ENCODE peak calls at places on chromosome 15, in four cellular contexts. D is tibial artery, K is stomach, M is breast epithelium. Y is an unnamed sample. For H3K4me1, the result is how much of the 10 kb centered on the place peaks cover.

GRCh38 chr15:31598620-31599019 is 272.0 kb downstream of the KLF13 start:
- DNase-seq in M (no peak), D (no peak), K (no peak), Y (peak)

GRCh38 chr15:45377630-45378148 is 655 bp downstream of the GATM start:
- DNase-seq in D (peak), K (peak), M (peak), Y (peak)

GRCh38 chr15:83845230-83845629 is 191.3 kb downstream of the ADAMTSL3 start:
- DNase-seq in K (no peak), D (no peak), M (no peak), Y (no peak)

GRCh38 chr15:39458131-39458530 is 122.7 kb upstream of the THBS1 start:
- DNase-seq in M (no peak), K (no peak), D (no peak), Y (no peak)

GRCh38 chr15:56832125-56832524 is 86.3 kb upstream of the TCF12 start:
- DNase-seq in D (peak), K (peak), M (peak), Y (peak)

GRCh38 chr15:71278989-71279756 is 163.9 kb downstream of the THSD4 start:
- DNase-seq in K (peak), M (no peak), D (peak), Y (peak)

GRCh38 chr15:39125904-39126303 is 455.0 kb upstream of the THBS1 start:
- DNase-seq in D (no peak), K (no peak), M (no peak), Y (no peak)

GRCh38 chr15:75947117-75947516 is 43.4 kb downstream of the FBXO22 start:
- DNase-seq in D (no peak), M (no peak), K (no peak), Y (no peak)

GRCh38 chr15:67049351-67050044 is 15.9 kb upstream of the SMAD3 start:
- DNase-seq in K (no peak), D (no peak), M (no peak), Y (no peak)

GRCh38 chr15:53625260-53625659 is 134.2 kb downstream of the WDR72 start:
- DNase-seq in D (no peak), K (no peak), M (no peak), Y (no peak)
- H3K27ac ChIP-seq in D (no peak), K (no peak), M (no peak), Y (no peak)

GRCh38 chr15:87604857-87605446 is 651.6 kb downstream of the NTRK3 start:
- DNase-seq in D (no peak), M (no peak), K (no peak), Y (no peak)
- H3K4me1 ChIP-seq in D (under half), M (under half), K (under half), Y (under half)

GRCh38 chr15:64600794-64601193 is 140.4 kb downstream of the ZNF609 start:
- DNase-seq in M (no peak), K (no peak), D (no peak), Y (no peak)
- H3K27ac ChIP-seq in M (no peak), K (no peak), D (no peak), Y (no peak)

DNA sequence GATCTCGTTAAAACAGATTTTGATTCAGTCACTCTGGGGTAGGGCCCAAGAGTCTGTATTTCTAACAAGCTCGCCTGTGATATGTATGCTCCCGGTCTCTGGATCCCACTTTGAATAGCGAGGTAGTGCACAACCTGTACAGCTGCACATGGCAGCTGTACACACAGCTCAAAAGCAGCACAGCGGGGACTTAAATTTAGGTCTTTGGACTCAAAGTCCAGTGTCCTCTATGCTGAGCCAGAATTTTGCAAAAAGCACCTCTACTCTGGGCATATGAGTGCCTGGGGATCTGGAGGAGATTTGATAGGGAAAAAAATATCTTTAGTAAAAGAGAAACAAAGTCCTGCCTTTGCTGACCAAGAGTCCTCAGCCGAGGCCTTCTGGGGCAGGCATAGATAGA is 83.1 kb downstream of the HMG20A start:
- DNase-seq in K (no peak), M (no peak), D (no peak), Y (no peak)
- H3K4me1 ChIP-seq in K (under half), M (under half), D (under half), Y (under half)

GRCh38 chr15:92869263-92869940 is 30.7 kb upstream of the CHD2 start:
- DNase-seq in K (no peak), M (no peak), D (no peak), Y (no peak)
- H3K27ac ChIP-seq in K (no peak), M (peak), D (peak), Y (peak)